ENCODE peak calls at places on chromosome 1, in four cellular contexts. V is left ventricle myocardium inferior, N is kidney epithelial cell, P is Panc1. Q is an unnamed sample.

GRCh38 chr1:247370786-247371732 is 39.4 kb upstream of the ZNF496 start:
- DNase-seq in V (no peak), N (no peak), P (no peak), Q (no peak)

GRCh38 chr1:89725016-89725380 is 92.1 kb downstream of the LRRC8C start:
- DNase-seq in N (no peak), V (peak), P (peak), Q (no peak)

GRCh38 chr1:226082959-226083302 is 20.4 kb downstream of the H3-3A start:
- DNase-seq in N (no peak), V (peak), P (no peak), Q (peak)

GRCh38 chr1:117565745-117566455 is 39.9 kb upstream of the TENT5C start:
- DNase-seq in V (no peak), P (no peak), N (no peak), Q (no peak)

GRCh38 chr1:217857061-217857460 is 225.9 kb downstream of the SPATA17 start:
- DNase-seq in V (no peak), N (no peak), P (no peak), Q (no peak)

GRCh38 chr1:7117599-7118281 is 332.5 kb downstream of the CAMTA1 start:
- DNase-seq in P (no peak), N (peak), V (no peak), Q (no peak)

GRCh38 chr1:51101976-51102375 is at the start of gene C1orf185:
- DNase-seq in V (no peak), N (no peak), P (no peak), Q (no peak)

GRCh38 chr1:93778457-93778856 is 96.8 kb upstream of the BCAR3 start:
- DNase-seq in N (no peak), V (no peak), P (no peak), Q (no peak)

GRCh38 chr1:114315601-114316000 is 161.9 kb upstream of the SYT6 start:
- DNase-seq in P (no peak), V (no peak), N (no peak), Q (no peak)

GRCh38 chr1:24764439-24764838 is 19.2 kb downstream of the CLIC4 start:
- DNase-seq in V (no peak), P (no peak), N (no peak), Q (no peak)

GRCh38 chr1:999797-1000356 is at the start of gene HES4:
- DNase-seq in N (peak), P (no peak), V (peak), Q (peak)

DNA sequence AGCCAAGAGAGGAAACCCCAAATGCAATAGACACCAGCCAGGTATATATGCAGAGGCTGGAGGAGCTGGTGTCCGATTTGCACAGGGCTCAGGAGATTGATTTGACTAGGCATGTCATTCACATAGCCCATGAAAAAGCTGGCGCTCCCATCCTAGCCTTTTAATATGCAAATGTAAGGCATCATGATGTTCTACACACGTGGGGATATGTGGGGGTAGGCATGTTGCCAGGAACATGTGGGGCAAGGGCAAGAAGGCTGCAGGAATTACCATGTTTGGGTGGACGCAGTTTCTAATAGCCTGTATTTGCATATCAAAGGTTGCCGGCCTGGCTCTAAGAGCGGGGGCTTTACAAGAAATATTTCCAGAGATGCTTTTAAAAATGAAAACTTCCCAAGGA is 11.7 kb upstream of the SH3GLB1 start:
- DNase-seq in V (no peak), N (no peak), P (no peak), Q (no peak)
- TF ChIP-seq CTCF in V (no peak), N (no peak), P (no peak), Q (no peak)

GRCh38 chr1:9311029-9311428 is 18.3 kb downstream of the SPSB1 start:
- DNase-seq in P (no peak), V (no peak), N (no peak), Q (no peak)
- H3K4me3 ChIP-seq in P (no peak), V (no peak), N (no peak), Q (no peak)

GRCh38 chr1:221271696-221272095 is 392.5 kb downstream of the HLX start:
- DNase-seq in V (no peak), P (no peak), N (no peak), Q (no peak)

GRCh38 chr1:221268295-221268694 is 389.1 kb downstream of the HLX start:
- DNase-seq in V (no peak), N (peak), P (no peak), Q (no peak)

GRCh38 chr1:221274373-221274772 is 395.1 kb downstream of the HLX start:
- DNase-seq in V (no peak), P (no peak), N (no peak), Q (no peak)

GRCh38 chr1:221276911-221277310 is 397.7 kb downstream of the HLX start:
- DNase-seq in P (no peak), V (no peak), N (no peak), Q (no peak)

GRCh38 chr1:221272940-221273339 is 393.7 kb downstream of the HLX start:
- DNase-seq in P (no peak), V (no peak), N (no peak), Q (no peak)
- TF ChIP-seq CTCF in P (no peak), V (peak), N (no peak), Q (no peak)

DNA sequence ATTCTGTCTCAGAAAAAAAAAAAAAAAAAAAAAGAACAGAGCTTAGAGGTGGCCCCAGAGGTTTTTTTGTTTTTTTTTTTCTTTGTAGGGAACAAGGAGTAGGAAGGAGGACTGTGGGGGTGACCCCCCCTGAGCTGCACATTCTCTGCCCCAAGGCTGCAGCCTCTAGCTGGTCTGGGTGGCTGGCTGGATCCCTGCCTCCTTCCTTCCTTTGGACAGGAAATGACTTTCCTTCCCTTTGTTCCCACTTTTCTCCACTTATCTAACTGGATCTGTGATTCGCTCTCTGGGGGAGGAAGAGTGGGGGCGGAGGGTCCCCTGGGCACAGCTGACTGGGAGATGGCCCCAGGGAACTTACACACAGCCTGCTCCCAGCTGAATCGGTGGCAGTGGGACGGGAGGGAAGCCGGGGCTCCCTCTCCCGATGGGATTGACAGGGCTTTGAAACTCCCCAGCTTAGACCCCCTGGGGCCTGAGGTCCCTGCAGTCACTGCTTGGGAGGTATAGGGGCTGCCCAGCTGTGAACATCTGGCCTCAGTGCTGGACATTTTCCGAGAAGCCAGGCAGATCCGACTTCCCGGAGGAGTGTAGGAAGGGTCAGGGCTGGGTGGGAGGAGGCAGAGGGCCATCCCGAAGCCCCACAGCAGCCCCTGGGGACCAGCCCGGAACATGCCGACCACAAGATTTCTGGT is 2.1 kb downstream of the FBLIM1 start:
- DNase-seq in P (no peak), V (peak), N (no peak), Q (no peak)
- H3K4me3 ChIP-seq in P (no peak), V (peak), N (peak), Q (no peak)

GRCh38 chr1:184493987-184494388 is 107.2 kb downstream of the C1orf21 start:
- DNase-seq in P (no peak), N (no peak), V (no peak), Q (no peak)
- TF ChIP-seq CTCF in P (no peak), N (no peak), V (no peak), Q (no peak)

GRCh38 chr1:234979316-234980223 is 149.1 kb downstream of the TOMM20 start:
- DNase-seq in V (no peak), P (no peak), N (no peak), Q (peak)
- H3K4me3 ChIP-seq in V (peak), P (no peak), N (no peak), Q (peak)

DNA sequence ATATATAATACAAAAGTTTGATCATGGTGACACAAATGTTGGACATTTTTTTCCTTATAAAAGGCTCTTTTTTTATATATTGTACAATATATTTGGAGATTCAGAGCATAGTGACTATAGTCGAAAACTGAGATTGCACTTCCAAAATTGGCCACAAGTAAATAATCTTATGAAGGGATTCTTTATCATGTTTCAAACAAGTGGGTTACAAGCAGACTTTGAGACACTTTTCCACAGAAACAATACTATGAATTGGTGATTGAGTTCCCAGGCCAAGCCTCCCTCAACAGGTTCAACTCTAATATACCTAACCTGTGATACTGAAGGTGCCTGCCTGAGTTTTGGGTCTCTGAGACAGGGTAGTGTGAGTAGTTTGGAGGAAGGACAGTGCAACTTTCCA is 13.8 kb downstream of the LEPR start:
- DNase-seq in V (no peak), P (no peak), N (no peak), Q (no peak)
- TF ChIP-seq CTCF in V (peak), P (peak), N (no peak), Q (no peak)

DNA sequence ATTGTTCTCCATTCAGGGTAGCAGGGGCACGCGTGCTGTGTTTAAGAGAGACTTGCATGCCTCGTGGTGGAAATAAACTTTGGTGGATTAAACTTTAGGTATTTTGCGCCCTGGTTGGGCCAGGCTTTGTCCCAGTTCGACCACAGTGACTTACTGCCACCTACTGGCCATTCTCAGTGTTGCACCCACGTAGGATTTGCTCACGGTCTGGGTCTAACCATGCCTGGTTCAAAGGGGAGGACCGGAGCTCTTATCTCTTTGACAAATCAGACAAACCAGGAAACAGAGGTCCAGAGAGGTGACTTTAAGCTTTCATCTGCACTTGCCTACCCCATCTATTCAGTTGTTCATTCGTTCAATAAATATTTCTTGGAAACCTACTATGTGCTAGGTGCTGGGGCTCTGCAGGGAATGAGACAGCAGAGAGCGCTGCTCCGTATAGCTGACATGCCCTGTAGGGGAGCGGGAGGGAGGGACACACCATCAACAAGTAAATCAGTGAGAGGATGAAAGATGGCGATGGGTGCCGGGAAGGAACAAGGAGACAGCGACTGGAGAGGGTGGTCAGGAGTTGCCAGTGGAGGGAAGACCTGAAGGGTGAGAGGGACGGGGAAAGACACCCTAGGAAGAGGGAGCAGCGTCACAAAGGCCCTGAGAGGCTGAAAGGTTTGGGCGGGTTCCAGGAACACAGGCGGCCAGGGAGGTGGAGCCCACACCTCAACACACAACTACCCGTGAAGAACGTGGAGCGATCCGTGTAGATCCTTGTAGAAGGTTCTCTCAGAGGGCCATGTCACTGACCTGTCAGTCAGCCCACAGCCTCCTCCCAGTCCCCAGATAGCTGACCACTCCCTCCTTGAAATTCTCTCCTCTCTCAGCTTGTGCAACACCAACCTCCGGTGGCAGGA is 27.2 kb upstream of the TINAGL1 start:
- DNase-seq in P (peak), N (peak), V (peak), Q (peak)
- H3K4me3 ChIP-seq in P (peak), N (peak), V (peak), Q (peak)

Q was measured in GM12865.